ENCODE peak calls at places on chromosomes 11 and 22, in ten cellular contexts. Q is heart right ventricle; V is body of pancreas; Y is trophoblast cell; R is CD4-positive, alpha-beta memory T cell; A is HAP-1; J is stomach; Z is psoas muscle; H is mucosa of descending colon; P is OCI-LY7. T is an unnamed sample.

GRCh38 chr11:112795142-112795815 is 165.9 kb upstream of the NCAM1 start:
- DNase-seq in J (peak; percentile 35), H (peak; percentile 50), P (peak; percentile 31), Z (peak; percentile 55), Y (peak; percentile 46), V (no peak), R (no peak), A (peak; percentile 36), Q (no peak), T (no peak)

GRCh38 chr22:27090595-27090994 is 433.2 kb downstream of the MIAT start:
- DNase-seq in Z (no peak), Q (no peak), J (no peak), R (no peak), A (no peak), V (no peak), H (no peak), Y (no peak), P (no peak), T (no peak)

GRCh38 chr11:23732026-23732425 is 764.8 kb upstream of the LUZP2 start:
- DNase-seq in Z (no peak), Y (no peak), H (no peak), V (no peak), P (no peak), A (no peak), R (no peak), J (no peak), Q (no peak), T (no peak)

GRCh38 chr11:9780929-9781328 is 117.1 kb downstream of the SWAP70 start:
- DNase-seq in J (no peak), V (no peak), P (no peak), R (no peak), A (no peak), Q (no peak), H (no peak), Y (no peak), Z (no peak), T (no peak)

GRCh38 chr11:73246303-73246702 is 25.8 kb upstream of the P2RY6 start:
- DNase-seq in Y (no peak), A (no peak), H (no peak), P (no peak), V (no peak), Q (no peak), Z (no peak), R (no peak), J (no peak), T (no peak)

GRCh38 chr22:33044059-33044458 is 14.1 kb downstream of the SYN3 start:
- DNase-seq in Z (no peak), Y (no peak), J (no peak), R (no peak), H (no peak), P (no peak), Q (no peak), A (no peak), V (no peak), T (no peak)

GRCh38 chr22:39955675-39956074 is 4.5 kb upstream of the TMA7B start:
- DNase-seq in A (no peak), R (no peak), Z (no peak), Q (no peak), H (no peak), J (no peak), V (no peak), Y (no peak), P (no peak), T (no peak)

GRCh38 chr22:19555651-19556050 is 31.4 kb upstream of the CLDN5 start:
- DNase-seq in H (no peak), A (no peak), J (no peak), Q (no peak), V (no peak), P (no peak), R (no peak), Y (no peak), Z (no peak), T (no peak)

GRCh38 chr11:927871-928270 is 2.2 kb downstream of the AP2A2 start:
- DNase-seq in R (peak; percentile 56), Z (no peak), Y (no peak), V (no peak), J (no peak), P (no peak), H (peak; percentile 53), A (peak; percentile 61), Q (no peak), T (no peak)

GRCh38 chr11:925158-925495 is 543 bp upstream of the AP2A2 start:
- DNase-seq in Z (peak; percentile 36), Q (peak; percentile 36), H (no peak), Y (no peak), A (no peak), V (peak; percentile 35), R (no peak), P (no peak), J (no peak), T (peak; percentile 48)

GRCh38 chr11:924406-925157 is 1.1 kb upstream of the AP2A2 start:
- DNase-seq in A (no peak), R (no peak), J (no peak), Y (no peak), V (no peak), P (no peak), Q (no peak), H (no peak), Z (peak; percentile 44), T (peak; percentile 32)

GRCh38 chr11:925496-926301 is at the start of gene AP2A2:
- DNase-seq in Y (peak; percentile 88), R (peak; percentile 93), Q (peak; percentile 86), J (peak; percentile 92), Z (peak; percentile 95), A (peak; percentile 80), V (peak; percentile 91), P (peak; percentile 96), H (peak; percentile 92), T (peak; percentile 93)

DNA sequence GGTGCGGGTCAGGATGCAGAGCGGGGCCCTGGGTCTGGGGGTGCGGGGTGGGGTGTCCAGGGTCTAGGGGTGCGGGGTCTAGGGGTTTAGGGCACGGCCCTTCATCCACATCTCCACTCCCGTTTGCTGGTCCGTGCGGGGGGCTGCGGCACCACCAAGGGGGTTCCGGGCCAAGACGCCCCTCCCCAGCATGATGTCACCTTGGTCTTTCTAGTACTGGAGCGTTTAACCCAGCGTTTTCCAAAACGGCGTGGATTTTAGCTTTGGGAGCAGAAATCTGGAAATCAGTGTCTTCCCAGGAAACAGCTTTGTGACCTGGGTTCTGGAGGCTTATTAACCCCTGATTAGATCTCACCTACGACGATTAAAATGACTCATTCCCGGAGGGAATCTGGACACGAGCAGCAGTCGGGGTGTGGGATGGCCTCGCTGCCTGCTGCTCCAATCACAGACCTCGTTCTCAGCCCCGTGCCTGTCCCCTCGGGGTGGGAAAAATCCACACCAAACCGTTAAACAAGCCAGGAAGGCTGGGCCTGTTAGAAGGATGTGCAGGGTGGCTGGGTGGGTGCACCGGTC is 759 bp downstream of the AP2A2 start:
- DNase-seq in Q (peak; percentile 53), Y (peak; percentile 19), J (no peak), H (peak; percentile 33), Z (peak; percentile 60), V (peak; percentile 54), R (no peak), A (no peak), P (no peak), T (no peak)
- H3K4me3 ChIP-seq in Q (peak overlapping the region; percentile 80), Y (peak overlapping the region; percentile 99), J (peak overlapping the region; percentile 98), H (peak overlapping the region; percentile 68), Z (peak overlapping the region; percentile 80), V (peak overlapping the region; percentile 56), R (peak overlapping the region; percentile 63), A (peak overlapping the region; percentile 57), P (peak overlapping the region; percentile 76), T (peak overlapping the region; percentile 86)

GRCh38 chr11:65885231-65885630 is 3.0 kb downstream of the FIBP start:
- DNase-seq in P (no peak), R (no peak), J (no peak), V (no peak), Q (no peak), A (no peak), Z (no peak), Y (no peak), H (no peak), T (no peak)

GRCh38 chr11:65887026-65887722 is 1.1 kb downstream of the FIBP start:
- DNase-seq in A (no peak), P (no peak), V (no peak), J (no peak), H (no peak), Y (no peak), Q (no peak), R (no peak), Z (no peak), T (no peak)

GRCh38 chr11:65884716-65885092 is 3.6 kb downstream of the FIBP start:
- DNase-seq in R (peak; percentile 83), Q (peak; percentile 68), P (peak; percentile 83), A (peak; percentile 63), H (peak; percentile 82), Z (peak; percentile 80), Y (peak; percentile 62), J (peak; percentile 83), V (peak; percentile 78), T (peak; percentile 78)

GRCh38 chr11:65887723-65888162 is 528 bp downstream of the FIBP start:
- DNase-seq in P (no peak), V (no peak), Q (no peak), J (no peak), H (no peak), Y (no peak), Z (no peak), R (no peak), A (no peak), T (no peak)

DNA sequence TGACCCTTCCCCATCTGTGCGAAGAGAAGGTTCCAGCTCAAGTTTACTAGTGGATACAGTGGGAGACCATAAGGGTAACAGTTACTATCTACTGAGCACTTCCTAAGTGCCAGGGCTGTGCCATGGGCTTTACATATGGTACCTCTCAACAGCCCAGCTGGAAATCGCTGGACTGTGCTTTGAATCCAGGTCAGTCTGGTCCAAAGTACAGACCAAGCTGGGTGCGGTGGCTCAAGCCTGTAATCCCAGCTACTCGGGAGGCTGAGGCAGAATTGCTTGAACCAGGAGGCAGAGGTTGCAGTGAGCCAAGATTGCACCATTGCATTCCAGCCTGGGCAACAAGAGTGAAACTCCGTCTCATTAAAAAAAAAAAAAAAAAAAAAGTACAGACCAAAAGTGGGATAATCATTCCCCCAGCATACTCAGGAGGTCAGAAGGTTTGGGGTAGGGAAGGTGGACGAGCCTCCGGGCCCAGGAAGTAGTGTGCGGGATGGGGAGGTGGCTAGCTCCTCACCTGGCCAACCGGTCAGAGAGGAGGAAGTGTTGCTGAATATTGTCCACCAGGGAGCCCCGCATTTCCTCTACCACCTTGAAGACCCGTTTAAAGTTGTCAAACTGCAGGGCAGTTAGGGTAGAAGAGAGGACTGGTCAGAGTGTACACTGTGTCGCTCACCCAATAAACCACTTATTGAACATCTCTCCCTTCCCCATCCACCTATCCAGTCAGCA is 2.3 kb downstream of the FIBP start:
- DNase-seq in J (no peak), Y (no peak), R (no peak), H (no peak), P (no peak), Z (no peak), V (no peak), Q (no peak), A (no peak), T (no peak)
- H3K4me1 ChIP-seq in J (peaks cover 41% of the 10 kb centered on the region), Y (peaks cover 13% of the 10 kb centered on the region), R (peaks cover 47% of the 10 kb centered on the region), H (peaks cover 21% of the 10 kb centered on the region), P (peaks cover 50% of the 10 kb centered on the region), Z (peaks cover 19% of the 10 kb centered on the region), V (peaks cover 38% of the 10 kb centered on the region), Q (peaks cover 26% of the 10 kb centered on the region), A (peaks cover 24% of the 10 kb centered on the region), T (peaks cover 54% of the 10 kb centered on the region)

GRCh38 chr22:31103899-31104694 is 3.3 kb downstream of the SELENOM start:
- DNase-seq in A (no peak), H (no peak), Q (peak; percentile 12), V (no peak), R (no peak), Z (no peak), J (no peak), P (no peak), Y (peak; percentile 75), T (no peak)
- H3K4me3 ChIP-seq in A (no peak overlapping the region), H (no peak overlapping the region), Q (no peak overlapping the region), V (no peak overlapping the region), R (no peak overlapping the region), Z (no peak overlapping the region), J (peak overlapping the region; percentile 87), P (no peak overlapping the region), Y (no peak overlapping the region), T (no peak overlapping the region)

DNA sequence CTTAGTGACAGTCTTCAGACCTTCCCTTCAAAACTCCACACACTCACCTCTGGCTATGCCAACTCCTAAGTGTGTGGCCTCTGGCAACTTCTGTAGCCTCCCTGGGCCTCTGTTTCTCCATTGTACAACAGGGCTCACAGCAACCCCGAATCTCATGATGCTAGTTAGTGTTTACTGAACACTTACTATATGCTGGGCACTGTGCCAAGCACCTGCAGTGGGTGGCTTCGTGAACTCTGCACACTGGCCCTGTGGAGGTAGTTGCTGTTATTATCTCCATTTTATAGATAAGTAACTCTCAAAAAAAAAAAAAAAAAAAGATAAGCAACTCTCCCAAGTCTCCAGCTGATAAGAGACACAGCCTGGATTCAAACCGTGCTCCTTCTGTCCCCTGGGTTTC is 7.5 kb upstream of the TP53I11 start:
- DNase-seq in Y (no peak), Z (no peak), J (peak; percentile 71), R (no peak), P (no peak), V (no peak), Q (no peak), A (no peak), H (peak; percentile 83), T (no peak)
- H3K4me1 ChIP-seq in Y (peaks cover 18% of the 10 kb centered on the region), Z (no peaks in the 10 kb centered on the region), J (peaks cover 25% of the 10 kb centered on the region), R (no peaks in the 10 kb centered on the region), P (peaks cover 9% of the 10 kb centered on the region), V (peaks cover 4% of the 10 kb centered on the region), Q (peaks cover 22% of the 10 kb centered on the region), A (peaks cover 6% of the 10 kb centered on the region), H (peaks cover 24% of the 10 kb centered on the region), T (peaks cover 36% of the 10 kb centered on the region)

T was measured in left ventricle myocardium inferior.